ENCODE peak calls at places on chromosomes 16 and 17, in five cellular contexts. One of them, this sample, is unnamed. For H3K4me1, the result is how much of the 10 kb centered on the place peaks cover.

GRCh38 chr16:71564377-71564967 is 12.4 kb downstream of the TAT start:
- DNase-seq in H1: peak
- DNase-seq in HepG2: no peak
- DNase-seq in A549: no peak
- DNase-seq in K562: no peak
- DNase-seq in this sample: no peak

GRCh38 chr17:31095239-31096105 is 695 bp downstream of the NF1 start:
- DNase-seq in K562: peak
- DNase-seq in HepG2: peak
- DNase-seq in H1: peak
- DNase-seq in A549: peak
- DNase-seq in this sample: peak

GRCh38 chr17:63140255-63140654 is 174.2 kb downstream of the TANC2 start:
- DNase-seq in HepG2: no peak
- DNase-seq in H1: no peak
- DNase-seq in K562: no peak
- DNase-seq in A549: no peak
- DNase-seq in this sample: peak

GRCh38 chr17:63442549-63443035 is 3.5 kb downstream of the CYB561 start:
- DNase-seq in K562: peak
- DNase-seq in HepG2: no peak
- DNase-seq in A549: no peak
- DNase-seq in H1: no peak
- DNase-seq in this sample: no peak

GRCh38 chr16:23803591-23804123 is 32.1 kb upstream of the PRKCB start:
- DNase-seq in A549: peak
- DNase-seq in H1: peak
- DNase-seq in HepG2: peak
- DNase-seq in K562: peak
- DNase-seq in this sample: peak

GRCh38 chr17:59513934-59514841 is 51.2 kb upstream of the DHX40 start:
- DNase-seq in A549: peak
- DNase-seq in HepG2: peak
- DNase-seq in K562: no peak
- DNase-seq in H1: no peak
- DNase-seq in this sample: peak

GRCh38 chr16:85052536-85052935 is 24.9 kb downstream of the KIAA0513 start:
- DNase-seq in HepG2: no peak
- DNase-seq in A549: no peak
- DNase-seq in K562: no peak
- DNase-seq in H1: no peak
- DNase-seq in this sample: no peak

GRCh38 chr17:74408830-74409229 is 23.1 kb upstream of the GPRC5C start:
- DNase-seq in K562: no peak
- DNase-seq in H1: no peak
- DNase-seq in A549: no peak
- DNase-seq in HepG2: no peak
- DNase-seq in this sample: no peak

GRCh38 chr17:78557598-78558039 is 19.6 kb downstream of the DNAH17 start:
- DNase-seq in H1: no peak
- DNase-seq in K562: no peak
- DNase-seq in A549: peak
- DNase-seq in HepG2: no peak
- DNase-seq in this sample: no peak

GRCh38 chr17:66673668-66674276 is 161.1 kb upstream of the CACNG5 start:
- DNase-seq in A549: peak
- DNase-seq in H1: peak
- DNase-seq in HepG2: peak
- DNase-seq in K562: peak
- DNase-seq in this sample: peak

GRCh38 chr17:7285679-7286078 is 4.2 kb downstream of the SLC2A4 start:
- DNase-seq in A549: no peak
- DNase-seq in HepG2: no peak
- DNase-seq in H1: no peak
- DNase-seq in K562: no peak
- DNase-seq in this sample: no peak

GRCh38 chr17:81097134-81097942 is 62.4 kb downstream of the BAIAP2 start:
- DNase-seq in HepG2: peak
- DNase-seq in K562: peak
- DNase-seq in H1: peak
- DNase-seq in A549: peak
- DNase-seq in this sample: peak

GRCh38 chr16:86157616-86158247 is 258.8 kb downstream of the IRF8 start:
- DNase-seq in HepG2: no peak
- DNase-seq in K562: no peak
- DNase-seq in H1: no peak
- DNase-seq in A549: no peak
- DNase-seq in this sample: no peak

DNA sequence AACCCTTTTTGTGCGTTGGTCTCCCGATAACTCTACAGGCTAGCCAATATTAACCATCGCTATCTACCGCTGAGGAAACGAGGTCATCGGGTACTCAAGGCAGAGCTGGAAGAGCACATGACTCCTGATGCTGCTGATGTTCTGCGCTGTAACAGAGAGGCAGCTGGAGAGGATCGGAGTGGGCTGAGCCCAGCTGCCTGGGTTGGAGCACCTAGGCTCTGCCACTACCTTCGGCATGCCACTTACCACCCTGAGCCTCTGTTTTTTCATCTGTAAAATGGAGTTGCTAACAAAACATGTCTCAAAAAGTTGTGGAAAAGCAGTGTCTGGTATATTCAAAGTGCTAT is 439 bp upstream of the SLC46A1 start:
- DNase-seq in A549: no peak
- DNase-seq in K562: no peak
- DNase-seq in H1: no peak
- DNase-seq in HepG2: no peak
- DNase-seq in this sample: no peak
- TF ChIP-seq JUN in A549: no peak
- TF ChIP-seq JUN in K562: no peak
- TF ChIP-seq JUN in H1: no peak
- TF ChIP-seq JUN in HepG2: no peak
- TF ChIP-seq JUN in this sample: no peak

GRCh38 chr17:77353684-77354419 is 213.1 kb downstream of the SEC14L1 start:
- DNase-seq in H1: no peak
- DNase-seq in A549: no peak
- DNase-seq in HepG2: no peak
- DNase-seq in K562: no peak
- DNase-seq in this sample: no peak
- H3K4me1 ChIP-seq in H1: under half
- H3K4me1 ChIP-seq in A549: half or more
- H3K4me1 ChIP-seq in HepG2: half or more
- H3K4me1 ChIP-seq in K562: under half
- H3K4me1 ChIP-seq in this sample: under half

DNA sequence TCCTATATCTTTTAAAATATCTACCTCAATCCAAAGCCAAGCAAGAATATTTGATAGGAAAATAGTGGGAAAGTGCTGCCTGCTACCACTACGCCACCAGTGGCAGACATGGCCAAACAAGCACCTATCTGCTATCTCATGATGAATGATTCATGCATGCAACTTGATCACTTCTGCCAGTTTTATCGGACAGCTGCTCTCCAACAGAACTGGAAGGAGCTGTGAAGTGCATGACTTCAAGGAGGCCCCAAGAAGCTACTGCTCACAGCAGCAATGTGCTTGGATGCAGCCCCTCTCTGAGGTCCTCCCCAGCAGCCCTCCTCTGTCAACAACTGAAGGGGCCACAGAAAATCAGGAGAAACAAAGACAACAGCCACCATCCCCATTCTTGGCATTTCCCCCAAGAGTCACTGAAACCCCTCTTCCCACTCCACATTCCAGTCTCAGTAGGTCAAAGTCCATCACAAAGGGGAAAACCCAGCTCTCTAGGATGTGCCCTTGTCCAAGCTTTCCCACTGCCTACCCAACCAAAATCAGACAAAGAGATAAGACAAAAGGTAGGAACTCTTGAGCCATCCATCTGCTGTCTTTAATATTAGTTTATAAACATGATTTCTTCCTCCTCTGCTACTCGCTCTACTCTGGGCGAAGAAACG is 215.3 kb downstream of the C16orf78 start:
- DNase-seq in HepG2: no peak
- DNase-seq in K562: no peak
- DNase-seq in A549: no peak
- DNase-seq in H1: no peak
- DNase-seq in this sample: no peak
- TF ChIP-seq JUN in HepG2: no peak
- TF ChIP-seq JUN in K562: no peak
- TF ChIP-seq JUN in A549: no peak
- TF ChIP-seq JUN in H1: no peak
- TF ChIP-seq JUN in this sample: no peak

GRCh38 chr16:55501549-55502322 is 7.1 kb upstream of the LPCAT2 start:
- DNase-seq in HepG2: no peak
- DNase-seq in H1: no peak
- DNase-seq in A549: no peak
- DNase-seq in K562: peak
- DNase-seq in this sample: no peak
- H3K4me1 ChIP-seq in HepG2: under half
- H3K4me1 ChIP-seq in H1: under half
- H3K4me1 ChIP-seq in A549: under half
- H3K4me1 ChIP-seq in K562: under half
- H3K4me1 ChIP-seq in this sample: half or more

DNA sequence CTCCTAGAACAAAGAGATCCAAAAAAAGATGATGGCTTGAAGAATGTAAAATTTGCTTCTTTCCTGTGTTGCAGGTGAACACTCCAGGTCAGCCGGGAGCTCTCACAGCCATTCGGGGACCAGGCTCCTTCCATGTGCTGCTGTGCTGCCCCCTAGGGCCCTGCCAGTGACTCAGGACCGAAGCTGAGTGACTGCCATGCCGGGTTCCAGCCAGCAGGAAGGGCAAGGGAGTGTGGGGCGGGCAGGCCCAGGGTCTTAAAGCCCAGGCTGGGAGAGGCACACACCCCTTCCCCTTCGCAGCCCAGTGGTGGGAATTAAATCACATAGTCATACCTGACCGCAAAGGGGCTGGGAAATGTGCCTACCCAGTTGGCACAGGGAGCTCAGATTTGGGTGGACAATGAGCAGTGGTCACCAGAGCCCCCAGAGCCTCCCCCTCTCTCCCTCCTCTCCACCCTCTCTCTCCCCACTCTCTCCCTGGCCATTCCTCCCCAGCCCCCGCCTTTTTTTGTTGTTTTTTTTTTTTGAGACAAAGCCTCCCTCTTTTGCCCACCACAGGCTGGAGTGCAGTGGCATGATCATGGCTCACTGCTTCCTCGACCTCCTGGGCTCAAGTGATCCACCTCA is 11.5 kb downstream of the EPOP start:
- DNase-seq in H1: peak
- DNase-seq in K562: peak
- DNase-seq in HepG2: peak
- DNase-seq in A549: peak
- DNase-seq in this sample: peak
- TF ChIP-seq JUN in H1: no peak
- TF ChIP-seq JUN in K562: no peak
- TF ChIP-seq JUN in HepG2: peak
- TF ChIP-seq JUN in A549: no peak
- TF ChIP-seq JUN in this sample: no peak

DNA sequence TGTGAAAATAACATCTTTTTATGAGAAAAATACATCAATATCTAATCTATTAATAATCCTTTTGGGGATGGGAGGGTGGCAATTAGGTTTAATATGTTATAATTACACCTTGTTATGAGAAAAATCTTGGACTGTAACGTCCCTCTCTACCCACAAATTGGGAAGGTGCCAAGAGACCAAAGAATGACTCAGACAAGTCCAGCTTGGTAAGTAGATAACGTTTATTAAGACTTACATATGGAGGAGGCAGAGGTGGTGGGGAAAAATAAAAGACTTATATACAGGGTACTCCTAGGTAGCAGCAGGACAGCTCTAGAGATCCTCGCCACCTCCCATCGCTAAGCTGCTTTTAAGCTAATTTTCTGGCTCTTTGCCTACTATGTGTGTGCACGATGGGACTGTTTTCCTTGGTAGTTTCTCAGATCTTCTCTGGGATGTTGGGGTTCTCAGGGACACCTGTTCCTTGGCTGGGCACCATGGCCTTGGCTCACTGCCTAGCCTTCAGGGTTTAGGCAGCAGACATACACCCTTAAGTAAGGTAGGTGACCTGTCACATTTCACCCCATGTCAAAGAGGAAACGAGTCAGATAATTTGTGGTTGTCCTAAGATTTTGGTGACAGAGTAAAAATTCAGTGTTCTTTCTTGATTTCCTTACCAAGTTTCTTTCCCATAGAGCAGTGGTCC is 31.5 kb downstream of the RBL2 start:
- DNase-seq in A549: no peak
- DNase-seq in HepG2: no peak
- DNase-seq in H1: no peak
- DNase-seq in K562: peak
- DNase-seq in this sample: peak
- H3K4me1 ChIP-seq in A549: under half
- H3K4me1 ChIP-seq in HepG2: under half
- H3K4me1 ChIP-seq in H1: under half
- H3K4me1 ChIP-seq in K562: under half
- H3K4me1 ChIP-seq in this sample: under half

This sample was measured in endothelial cell of umbilical vein.